ENCODE peak calls at places on chromosomes 16 and 17, in eight cellular contexts. H is H1; F is MM.1S; V is tibial artery; X is ascending aorta; E is CD8-positive, alpha-beta T cell; A is right atrium auricular region; S is colonic mucosa. Y is an unnamed sample. For H3K9me3, the result is how much of the 10 kb centered on the place peaks cover.

GRCh38 chr17:66959641-66960375 is 4.7 kb upstream of the CACNG4 start:
- DNase-seq in H (no peak), F (no peak), V (no peak), X (no peak), E (no peak), A (no peak), S (no peak), Y (no peak)

GRCh38 chr17:1074886-1075665 is 78.1 kb downstream of the TIMM22 start:
- DNase-seq in H (no peak), F (peak), V (no peak), X (no peak), E (no peak), A (no peak), S (no peak), Y (no peak)

GRCh38 chr17:19000531-19001011 is 4.0 kb downstream of the FAM83G start:
- DNase-seq in H (no peak), F (no peak), V (no peak), X (no peak), E (no peak), A (no peak), S (no peak), Y (no peak)

GRCh38 chr17:606501-607243 is 108.0 kb downstream of the VPS53 start:
- DNase-seq in H (no peak), F (no peak), V (no peak), X (no peak), E (no peak), A (no peak), S (no peak), Y (no peak)

GRCh38 chr17:44971776-44972483 is 3.8 kb upstream of the C1QL1 start:
- DNase-seq in H (no peak), F (no peak), V (no peak), X (no peak), E (no peak), A (no peak), S (no peak), Y (no peak)

GRCh38 chr17:66975614-66976378 is 11.3 kb downstream of the CACNG4 start:
- DNase-seq in H (no peak), F (no peak), V (no peak), X (no peak), E (no peak), A (no peak), S (no peak), Y (no peak)

GRCh38 chr17:49748223-49748622 is 15.7 kb downstream of the FAM117A start:
- DNase-seq in H (no peak), F (peak), V (no peak), X (no peak), E (no peak), A (no peak), S (no peak), Y (no peak)

GRCh38 chr17:5873781-5874180 is 196.4 kb upstream of the WSCD1 start:
- DNase-seq in H (no peak), F (no peak), V (no peak), X (no peak), E (no peak), A (no peak), S (no peak), Y (no peak)

GRCh38 chr17:66910651-66911285 is 53.7 kb upstream of the CACNG4 start:
- DNase-seq in H (no peak), F (no peak), V (no peak), X (no peak), E (no peak), A (no peak), S (no peak), Y (no peak)

GRCh38 chr16:31130336-31130812 is 5.2 kb downstream of the PRSS8 start:
- DNase-seq in H (no peak), F (no peak), V (no peak), X (no peak), E (no peak), A (no peak), S (no peak), Y (no peak)

GRCh38 chr16:70441406-70441990 is 2.6 kb upstream of the ST3GAL2 start:
- DNase-seq in H (no peak), F (no peak), V (no peak), X (no peak), E (no peak), A (no peak), S (no peak), Y (no peak)

DNA sequence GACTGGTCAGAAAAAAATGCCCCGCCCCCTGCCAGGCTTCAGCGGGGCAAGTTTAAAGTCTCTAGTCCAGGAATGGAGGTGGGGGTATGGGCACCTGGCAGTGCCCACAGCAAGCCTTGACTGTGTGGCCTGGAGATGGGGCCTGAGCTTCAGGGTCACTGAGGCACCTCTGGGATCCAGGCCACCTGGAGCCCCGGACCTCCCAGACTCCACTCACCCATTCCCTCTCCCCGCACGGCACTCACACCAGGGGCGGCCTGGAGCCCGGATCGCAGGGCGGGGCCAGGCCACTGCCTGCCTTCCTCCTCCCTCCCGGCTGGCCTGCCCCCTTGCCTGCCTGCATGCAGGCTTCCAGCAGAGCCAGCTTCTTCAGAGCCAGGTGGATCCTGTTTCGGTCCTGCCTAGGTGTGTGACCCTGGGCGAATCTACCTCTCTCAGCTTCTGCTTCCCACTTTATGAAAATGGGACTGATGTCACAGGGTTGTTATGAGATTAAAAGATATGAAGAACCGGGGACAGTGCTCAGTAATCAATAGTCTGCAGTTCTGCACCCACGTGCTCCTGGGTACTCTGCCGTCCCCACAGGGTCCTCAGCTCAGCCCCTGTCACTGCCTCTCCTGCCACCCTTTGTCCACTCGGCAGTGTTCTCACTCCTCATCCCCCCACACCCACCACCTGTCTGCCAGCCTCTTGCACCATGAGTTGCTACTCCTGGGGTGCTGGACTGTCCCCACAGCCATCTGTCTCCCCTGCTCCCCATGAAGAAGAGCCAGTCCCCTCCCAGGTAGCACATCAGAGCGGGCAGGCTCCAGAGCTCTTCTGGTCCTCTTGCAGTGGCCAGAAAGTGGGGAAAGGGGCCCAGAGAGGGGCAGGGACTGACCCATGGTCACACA is 1.2 kb upstream of the TCAP start:
- DNase-seq in H (no peak), F (no peak), V (peak), X (no peak), E (no peak), A (no peak), S (peak), Y (no peak)
- H3K4me3 ChIP-seq in H (no peak), F (no peak), V (no peak), X (no peak), E (no peak), A (peak), S (no peak), Y (no peak)

GRCh38 chr17:83200231-83200699 is 120.9 kb downstream of the METRNL start:
- DNase-seq in H (no peak), F (peak), V (peak), X (peak), E (peak), A (peak), S (no peak), Y (peak)

GRCh38 chr17:83199500-83200201 is 120.2 kb downstream of the METRNL start:
- DNase-seq in H (no peak), F (peak), V (peak), X (peak), E (peak), A (no peak), S (no peak), Y (peak)

GRCh38 chr17:83202002-83203000 is 122.9 kb downstream of the METRNL start:
- DNase-seq in H (no peak), F (no peak), V (peak), X (peak), E (no peak), A (no peak), S (no peak), Y (peak)

GRCh38 chr17:83201206-83202001 is 122.0 kb downstream of the METRNL start:
- DNase-seq in H (no peak), F (no peak), V (peak), X (peak), E (no peak), A (no peak), S (no peak), Y (peak)

DNA sequence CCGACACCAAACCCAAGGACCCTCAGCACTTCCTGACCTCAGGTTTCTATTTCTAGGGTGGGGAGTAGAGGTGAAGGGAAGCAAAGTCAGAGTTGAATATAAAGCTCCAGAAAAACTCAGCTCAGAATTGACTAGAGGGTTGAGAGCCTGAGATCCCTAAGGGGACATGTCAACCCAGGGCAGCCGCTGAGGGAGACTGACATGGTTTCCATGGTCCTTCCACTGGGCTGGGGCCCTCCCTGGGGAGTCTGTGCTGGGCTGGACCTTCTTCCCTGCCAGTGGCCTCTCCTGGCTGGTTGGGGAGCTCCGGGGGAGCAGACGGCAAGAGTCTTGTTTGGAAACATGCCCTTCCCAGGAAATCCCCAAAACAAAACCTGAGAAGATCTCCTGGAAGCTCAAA is 121.3 kb downstream of the METRNL start:
- DNase-seq in H (no peak), F (no peak), V (peak), X (peak), E (no peak), A (no peak), S (no peak), Y (peak)
- H3K9me3 ChIP-seq in H (half or more), F (under half), V (under half), X (under half), E (under half), A (under half), S (under half), Y (under half)

DNA sequence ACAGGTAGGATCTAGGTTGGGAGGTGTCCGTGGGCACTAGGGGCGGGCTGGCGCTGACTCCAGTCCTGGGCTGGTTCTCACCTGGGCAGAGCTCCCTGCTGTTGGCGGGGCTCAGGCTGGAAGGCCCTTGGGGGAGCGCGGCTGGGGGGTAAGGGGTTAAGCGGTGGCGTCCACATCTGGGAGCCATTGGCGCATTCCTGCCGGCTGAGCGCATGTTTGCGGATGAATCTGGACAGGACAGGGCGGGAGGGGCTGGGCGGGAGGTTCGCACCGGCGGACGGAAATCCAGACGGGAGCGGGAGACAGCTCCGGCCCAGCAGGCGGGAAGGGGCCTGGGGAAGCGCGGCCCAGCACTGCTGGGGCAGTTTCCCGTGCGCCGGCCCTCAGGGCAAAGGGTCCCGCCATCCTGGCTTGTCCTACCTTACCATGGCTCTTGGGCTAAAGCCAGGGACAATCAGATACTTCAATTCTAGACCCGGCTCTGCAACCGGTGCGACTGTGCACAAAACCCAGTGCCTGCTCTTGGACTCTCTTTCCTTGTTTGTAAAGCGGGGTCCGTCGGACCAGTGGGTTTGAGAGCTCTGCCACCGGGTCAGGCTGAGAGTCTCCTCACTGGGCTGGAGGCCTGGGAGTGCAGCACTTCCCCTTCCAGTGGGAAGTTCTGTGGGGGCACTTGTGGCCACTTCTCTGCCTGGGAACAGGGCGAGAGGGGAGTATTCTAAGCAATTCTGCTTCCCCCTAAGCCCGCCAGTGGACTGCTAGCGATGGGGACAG is 7.8 kb downstream of the RARA start:
- DNase-seq in H (no peak), F (no peak), V (peak), X (no peak), E (no peak), A (peak), S (peak), Y (peak)
- TF ChIP-seq CTCF in H (peak), F (no peak), V (no peak), X (no peak), E (no peak), A (no peak), S (no peak), Y (no peak)

GRCh38 chr16:2152695-2153506 is 2.7 kb upstream of the TRAF7 start:
- DNase-seq in H (no peak), F (peak), V (no peak), X (no peak), E (no peak), A (no peak), S (peak), Y (peak)

GRCh38 chr16:2148714-2149629 is 547 bp downstream of the RAB26 start:
- DNase-seq in H (no peak), F (peak), V (no peak), X (no peak), E (no peak), A (no peak), S (peak), Y (peak)

GRCh38 chr16:2149630-2150417 is 1.4 kb downstream of the RAB26 start:
- DNase-seq in H (no peak), F (peak), V (no peak), X (no peak), E (no peak), A (no peak), S (no peak), Y (no peak)

GRCh38 chr16:2150418-2151187 is 2.2 kb downstream of the RAB26 start:
- DNase-seq in H (peak), F (no peak), V (no peak), X (no peak), E (no peak), A (no peak), S (peak), Y (no peak)

GRCh38 chr16:2151188-2152091 is 3.0 kb downstream of the RAB26 start:
- DNase-seq in H (no peak), F (no peak), V (no peak), X (no peak), E (no peak), A (no peak), S (no peak), Y (no peak)
- H3K4me3 ChIP-seq in H (no peak), F (no peak), V (no peak), X (no peak), E (no peak), A (no peak), S (no peak), Y (no peak)

GRCh38 chr16:35197656-35198055 is 1738.2 kb downstream of the TP53TG3F start:
- DNase-seq in H (no peak), F (no peak), V (no peak), X (no peak), E (no peak), A (no peak), S (no peak), Y (no peak)

GRCh38 chr16:35203636-35204035 is 1744.2 kb downstream of the TP53TG3F start:
- DNase-seq in H (no peak), F (no peak), V (no peak), X (no peak), E (no peak), A (no peak), S (no peak), Y (no peak)

GRCh38 chr16:35198223-35199199 is 1739.1 kb downstream of the TP53TG3F start:
- DNase-seq in H (no peak), F (no peak), V (no peak), X (no peak), E (no peak), A (no peak), S (no peak), Y (no peak)

GRCh38 chr16:35201151-35201550 is 1741.7 kb downstream of the TP53TG3F start:
- DNase-seq in H (no peak), F (no peak), V (no peak), X (no peak), E (no peak), A (no peak), S (no peak), Y (no peak)

DNA sequence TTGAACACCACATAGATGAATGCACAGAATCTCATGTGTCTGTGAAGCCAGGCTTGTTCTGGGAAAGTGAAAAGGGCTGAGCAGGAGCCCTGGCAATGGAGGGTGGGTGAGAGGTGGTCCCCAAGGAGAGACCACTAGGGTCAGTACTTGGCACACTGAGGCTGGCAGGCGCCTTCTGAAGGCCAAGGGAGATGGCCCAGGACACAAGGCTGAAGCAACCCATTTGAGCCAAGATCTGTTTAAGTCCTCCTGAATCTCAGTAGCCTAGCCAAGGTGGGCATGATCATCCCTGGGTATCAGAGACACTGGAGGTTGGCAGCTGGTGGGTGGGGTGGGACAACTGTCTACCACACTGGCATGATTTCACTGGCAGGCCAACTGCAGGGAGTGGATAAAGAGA is 1741.2 kb downstream of the TP53TG3F start:
- DNase-seq in H (no peak), F (no peak), V (no peak), X (no peak), E (no peak), A (no peak), S (no peak), Y (no peak)
- H3K9me3 ChIP-seq in H (half or more), F (under half), V (under half), X (under half), E (under half), A (under half), S (under half), Y (under half)

DNA sequence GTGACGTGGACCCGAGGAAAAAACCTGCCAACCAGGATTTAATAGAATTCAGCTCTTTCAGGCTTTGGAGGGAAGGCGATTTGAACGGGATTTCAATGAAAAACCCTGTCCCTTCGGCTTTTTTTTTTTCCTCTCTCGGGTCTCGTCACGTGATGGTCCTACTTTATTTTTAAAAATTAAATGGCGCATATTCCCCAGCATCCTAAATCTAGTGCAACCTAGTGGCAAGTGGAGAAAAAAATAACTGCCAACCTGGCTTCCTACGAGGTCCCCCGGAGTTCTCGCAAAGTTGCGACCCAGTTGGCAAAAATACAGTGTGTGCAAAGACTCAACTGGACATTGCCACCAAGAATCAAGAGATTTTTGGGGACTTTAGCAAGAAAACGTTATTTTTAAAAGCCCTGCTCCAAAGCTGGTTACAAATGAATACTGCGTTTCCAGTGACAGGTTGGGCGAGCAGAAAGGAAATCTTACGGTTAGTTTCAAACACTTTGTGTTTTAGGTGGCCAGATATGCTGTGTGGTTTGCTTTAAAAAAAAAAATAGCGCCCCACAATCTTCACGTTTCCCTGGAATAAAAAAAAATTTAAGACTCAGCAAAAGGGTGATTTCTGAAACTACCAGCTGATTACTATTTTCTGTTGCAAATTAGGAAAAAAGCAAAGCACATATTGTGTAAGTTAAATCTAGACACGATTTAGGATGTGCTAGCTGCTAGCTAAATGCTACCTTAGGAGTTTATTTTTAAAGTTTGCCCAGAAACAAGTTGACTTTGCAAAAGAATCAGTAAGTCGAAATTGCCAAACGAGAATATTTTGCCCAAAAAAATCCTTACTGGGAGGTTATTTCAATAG is 725 bp upstream of the MARF1 start:
- DNase-seq in H (no peak), F (peak), V (no peak), X (no peak), E (no peak), A (no peak), S (peak), Y (no peak)
- TF ChIP-seq CTCF in H (no peak), F (peak), V (peak), X (peak), E (peak), A (peak), S (peak), Y (peak)

GRCh38 chr16:57137043-57137442 is 44.7 kb downstream of the CPNE2 start:
- DNase-seq in H (no peak), F (no peak), V (no peak), X (no peak), E (no peak), A (no peak), S (no peak), Y (peak)
- H3K4me3 ChIP-seq in H (no peak), F (no peak), V (no peak), X (no peak), E (no peak), A (no peak), S (no peak), Y (no peak)

GRCh38 chr17:53548252-53548651 is 274.5 kb upstream of the KIF2B start:
- DNase-seq in H (no peak), F (no peak), V (no peak), X (no peak), E (no peak), A (no peak), S (no peak), Y (no peak)
- H3K9me3 ChIP-seq in H (under half), F (under half), V (under half), X (under half), E (under half), A (under half), S (under half), Y (under half)